ENCODE peak calls at places on chromosomes 1 and 21, in six cellular contexts. G, M, P, L, T and Y are unnamed samples.

GRCh38 chr1:33061827-33062226 is 19.1 kb upstream of the AZIN2 start:
- DNase-seq in T (no peak), L (no peak), G (no peak), M (no peak), P (no peak), Y (no peak)

GRCh38 chr1:200899015-200899386 is 4.3 kb downstream of the INAVA start:
- DNase-seq in G (no peak), P (no peak), M (no peak), L (no peak), T (no peak), Y (no peak)

GRCh38 chr21:17436626-17437111 is 76.2 kb upstream of the CXADR start:
- DNase-seq in L (no peak), M (no peak), P (no peak), T (no peak), G (no peak), Y (no peak)

GRCh38 chr1:17287377-17287776 is 20.6 kb upstream of the PADI4 start:
- DNase-seq in T (peak; percentile 93), M (peak; percentile 98), G (no peak), P (no peak), L (no peak), Y (peak; percentile 80)

GRCh38 chr1:203083463-203083921 is 2.3 kb downstream of the MYOG start:
- DNase-seq in G (peak; percentile 2), P (no peak), L (no peak), M (no peak), T (no peak), Y (no peak)

GRCh38 chr1:203640723-203641523 is 14.3 kb downstream of the ATP2B4 start:
- DNase-seq in P (no peak), T (no peak), L (no peak), G (no peak), M (no peak), Y (no peak)

GRCh38 chr1:227940791-227941241 is 6.9 kb downstream of the WNT9A start:
- DNase-seq in P (peak; percentile 38), L (no peak), M (no peak), G (no peak), T (no peak), Y (no peak)

GRCh38 chr1:116874622-116875277 is 35.0 kb upstream of the PTGFRN start:
- DNase-seq in G (no peak), L (no peak), M (no peak), P (no peak), T (peak; percentile 47), Y (no peak)

GRCh38 chr1:27623327-27624212 is 11.4 kb downstream of the FGR start:
- DNase-seq in T (no peak), P (no peak), L (no peak), M (no peak), G (no peak), Y (no peak)

GRCh38 chr1:201085902-201086735 is 26.1 kb downstream of the CACNA1S start:
- DNase-seq in P (peak; percentile 79), T (peak; percentile 73), L (peak; percentile 31), M (peak; percentile 97), G (peak; percentile 17), Y (peak; percentile 48)

DNA sequence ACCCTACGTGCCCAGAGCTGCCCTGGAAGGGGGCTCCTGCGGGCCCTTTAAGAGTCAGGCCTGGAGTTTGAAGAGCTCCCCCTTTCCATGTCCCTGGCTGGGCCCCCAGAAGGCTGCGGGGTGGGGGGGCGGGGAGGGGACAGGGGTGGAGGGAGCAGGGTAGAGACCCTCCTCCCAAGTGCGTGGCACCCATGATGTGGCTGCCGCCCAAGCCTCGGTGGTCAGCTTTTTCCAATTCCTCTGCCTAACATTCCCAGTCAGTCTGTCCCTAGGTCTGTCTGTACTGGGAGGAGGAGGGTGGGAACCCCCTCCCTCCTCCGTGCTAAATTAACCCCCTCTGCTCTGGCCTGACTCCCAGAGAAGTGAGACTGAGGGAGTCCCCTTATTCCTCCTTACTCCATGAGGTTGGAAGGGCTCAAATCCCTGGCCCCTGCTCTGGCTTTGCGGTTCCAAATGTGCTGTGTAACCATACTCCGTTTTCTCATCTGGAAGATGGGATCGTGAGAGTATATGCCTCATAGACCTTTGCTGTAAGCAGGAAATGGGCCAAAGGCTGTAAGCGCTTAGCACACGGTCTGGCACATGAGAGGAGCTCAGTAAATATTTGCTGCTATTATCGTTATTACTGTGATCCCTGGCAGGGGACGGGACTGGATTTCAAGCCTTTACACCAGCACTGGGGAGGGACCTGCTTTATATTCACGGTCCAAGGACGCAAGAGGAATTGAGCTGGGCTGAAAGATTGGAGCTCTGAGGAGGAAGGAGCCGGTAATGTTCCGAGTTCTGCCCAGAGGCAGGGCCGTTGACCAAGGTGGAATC is 653 bp upstream of the COL16A1 start:
- DNase-seq in T (peak; percentile 89), M (peak; percentile 37), P (no peak), G (no peak), L (no peak), Y (peak; percentile 41)
- H3K4me3 ChIP-seq in T (peak overlapping the region; percentile 84), M (no peak overlapping the region), P (peak overlapping the region; percentile 50), G (peak overlapping the region; percentile 58), L (no peak overlapping the region), Y (peak overlapping the region; percentile 41)

GRCh38 chr21:37699024-37699770 is 217.1 kb downstream of the KCNJ6 start:
- DNase-seq in G (no peak), P (no peak), M (no peak), L (no peak), T (no peak), Y (no peak)
- H3K9me3 ChIP-seq in G (no peaks in the 10 kb centered on the region), P (no peaks in the 10 kb centered on the region), M (no peaks in the 10 kb centered on the region), L (no peaks in the 10 kb centered on the region), T (no peaks in the 10 kb centered on the region), Y (no peaks in the 10 kb centered on the region)

GRCh38 chr1:108719253-108719652 is 6.5 kb downstream of the FNDC7 start:
- DNase-seq in T (peak; percentile 28), G (no peak), M (no peak), L (no peak), P (no peak), Y (peak; percentile 49)
- H3K27ac ChIP-seq in T (peak overlapping the region; percentile 87), G (no peak overlapping the region), M (peak overlapping the region; percentile 84), L (no peak overlapping the region), P (no peak overlapping the region), Y (peak overlapping the region; percentile 33)

GRCh38 chr21:31299291-31300147 is 44.5 kb downstream of the TIAM1 start:
- DNase-seq in P (no peak), G (no peak), L (no peak), T (no peak), M (no peak), Y (no peak)
- H3K4me3 ChIP-seq in P (no peak overlapping the region), G (no peak overlapping the region), L (no peak overlapping the region), T (no peak overlapping the region), M (no peak overlapping the region), Y (no peak overlapping the region)

GRCh38 chr1:143611159-143611558 is 360.6 kb downstream of the FAM72C start:
- DNase-seq in M (no peak), P (no peak), L (no peak), G (no peak), T (peak; percentile 7), Y (peak; percentile 7)
- H3K9me3 ChIP-seq in M (no peaks in the 10 kb centered on the region), P (no peaks in the 10 kb centered on the region), L (no peaks in the 10 kb centered on the region), G (no peaks in the 10 kb centered on the region), T (no peaks in the 10 kb centered on the region), Y (no peaks in the 10 kb centered on the region)

GRCh38 chr1:24930703-24931480 is 816 bp upstream of the RUNX3 start:
- DNase-seq in T (no peak), L (no peak), M (no peak), G (no peak), P (no peak), Y (no peak)

GRCh38 chr1:24929876-24930702 is at the start of gene RUNX3:
- DNase-seq in L (no peak), P (peak; percentile 85), M (peak; percentile 51), T (peak; percentile 74), G (no peak), Y (peak; percentile 88)

GRCh38 chr1:24927886-24928630 is 2.0 kb downstream of the RUNX3 start:
- DNase-seq in L (peak; percentile 30), P (no peak), M (no peak), T (no peak), G (no peak), Y (no peak)

GRCh38 chr1:24928631-24929090 is 1.4 kb downstream of the RUNX3 start:
- DNase-seq in T (peak; percentile 33), G (no peak), L (no peak), P (no peak), M (peak; percentile 13), Y (peak; percentile 32)

GRCh38 chr1:24929091-24929875 is 793 bp downstream of the RUNX3 start:
- DNase-seq in L (no peak), M (peak; percentile 13), P (peak; percentile 63), G (no peak), T (peak; percentile 57), Y (peak; percentile 55)
- H3K27ac ChIP-seq in L (no peak overlapping the region), M (no peak overlapping the region), P (peak overlapping the region; percentile 80), G (no peak overlapping the region), T (peak overlapping the region; percentile 7), Y (peak overlapping the region; percentile 9)

DNA sequence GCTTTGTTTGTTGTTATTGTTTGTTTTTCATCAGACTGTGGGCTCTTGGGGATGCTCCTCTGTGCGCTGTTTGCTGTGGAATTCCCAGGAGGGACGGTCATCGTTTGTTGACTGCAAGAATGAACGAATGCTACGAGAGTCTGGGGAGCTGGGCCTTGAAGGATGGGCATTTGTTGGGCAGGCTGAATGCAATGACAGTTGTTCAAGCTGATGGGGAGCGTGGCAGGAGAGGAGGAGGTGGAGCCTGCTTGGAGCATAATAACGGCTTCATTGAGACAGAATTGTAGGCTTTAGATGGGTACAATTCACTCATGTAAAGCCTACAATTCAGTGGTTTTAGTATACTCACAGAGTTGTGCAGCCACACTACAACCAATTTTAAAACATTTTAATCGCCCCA is 190.1 kb downstream of the CAMTA1 start:
- DNase-seq in L (no peak), P (no peak), T (no peak), G (no peak), M (no peak), Y (no peak)
- H3K4me3 ChIP-seq in L (no peak overlapping the region), P (no peak overlapping the region), T (no peak overlapping the region), G (no peak overlapping the region), M (no peak overlapping the region), Y (no peak overlapping the region)